ENCODE peak calls at places on chromosomes 11 and 22, in four cellular contexts. One of them, this sample, is unnamed.

GRCh38 chr11:7495997-7496545 is 10.8 kb downstream of the OLFML1 start:
- DNase-seq in omental fat pad: no peak
- DNase-seq in activated CD4-positive, alpha-beta T cell treated with anti-CD3 and anti-CD28 coated beads, Interleukin-2, amount 50 U/mL, for 24 hours: no peak
- DNase-seq in GM12892: no peak
- DNase-seq in this sample: no peak

GRCh38 chr11:123182101-123182500 is 12.9 kb downstream of the CLMP start:
- DNase-seq in GM12892: no peak
- DNase-seq in activated CD4-positive, alpha-beta T cell treated with anti-CD3 and anti-CD28 coated beads, Interleukin-2, amount 50 U/mL, for 24 hours: no peak
- DNase-seq in omental fat pad: no peak
- DNase-seq in this sample: no peak

GRCh38 chr11:61307354-61307753 is 12.2 kb upstream of the VWCE start:
- DNase-seq in omental fat pad: no peak
- DNase-seq in activated CD4-positive, alpha-beta T cell treated with anti-CD3 and anti-CD28 coated beads, Interleukin-2, amount 50 U/mL, for 24 hours: no peak
- DNase-seq in GM12892: no peak
- DNase-seq in this sample: no peak

GRCh38 chr22:50182176-50183081 is 3.3 kb upstream of the TRABD start:
- DNase-seq in GM12892: no peak
- DNase-seq in omental fat pad: no peak
- DNase-seq in activated CD4-positive, alpha-beta T cell treated with anti-CD3 and anti-CD28 coated beads, Interleukin-2, amount 50 U/mL, for 24 hours: no peak
- DNase-seq in this sample: no peak

GRCh38 chr11:29937526-29937925 is 79.3 kb downstream of the KCNA4 start:
- DNase-seq in GM12892: no peak
- DNase-seq in omental fat pad: no peak
- DNase-seq in activated CD4-positive, alpha-beta T cell treated with anti-CD3 and anti-CD28 coated beads, Interleukin-2, amount 50 U/mL, for 24 hours: no peak
- DNase-seq in this sample: no peak

GRCh38 chr11:118245946-118246562 is 6.1 kb downstream of the MPZL3 start:
- DNase-seq in activated CD4-positive, alpha-beta T cell treated with anti-CD3 and anti-CD28 coated beads, Interleukin-2, amount 50 U/mL, for 24 hours: no peak
- DNase-seq in GM12892: no peak
- DNase-seq in omental fat pad: no peak
- DNase-seq in this sample: no peak

GRCh38 chr11:129720156-129720555 is 95.5 kb upstream of the TMEM45B start:
- DNase-seq in omental fat pad: no peak
- DNase-seq in activated CD4-positive, alpha-beta T cell treated with anti-CD3 and anti-CD28 coated beads, Interleukin-2, amount 50 U/mL, for 24 hours: no peak
- DNase-seq in GM12892: no peak
- DNase-seq in this sample: no peak

GRCh38 chr11:133872160-133872559 is 26.8 kb upstream of the SPATA19 start:
- DNase-seq in GM12892: no peak
- DNase-seq in omental fat pad: no peak
- DNase-seq in activated CD4-positive, alpha-beta T cell treated with anti-CD3 and anti-CD28 coated beads, Interleukin-2, amount 50 U/mL, for 24 hours: no peak
- DNase-seq in this sample: no peak

GRCh38 chr22:27804683-27805297 is 3.2 kb upstream of the MN1 start:
- DNase-seq in GM12892: peak
- DNase-seq in omental fat pad: peak
- DNase-seq in activated CD4-positive, alpha-beta T cell treated with anti-CD3 and anti-CD28 coated beads, Interleukin-2, amount 50 U/mL, for 24 hours: no peak
- DNase-seq in this sample: peak

GRCh38 chr22:40547729-40548143 is 88.8 kb downstream of the MRTFA start:
- DNase-seq in omental fat pad: no peak
- DNase-seq in activated CD4-positive, alpha-beta T cell treated with anti-CD3 and anti-CD28 coated beads, Interleukin-2, amount 50 U/mL, for 24 hours: no peak
- DNase-seq in GM12892: no peak
- DNase-seq in this sample: no peak

GRCh38 chr11:316031-316701 is 2.3 kb downstream of the IFITM1 start:
- DNase-seq in omental fat pad: no peak
- DNase-seq in activated CD4-positive, alpha-beta T cell treated with anti-CD3 and anti-CD28 coated beads, Interleukin-2, amount 50 U/mL, for 24 hours: no peak
- DNase-seq in GM12892: no peak
- DNase-seq in this sample: peak

GRCh38 chr11:2259897-2260451 is 10.4 kb downstream of the ASCL2 start:
- DNase-seq in activated CD4-positive, alpha-beta T cell treated with anti-CD3 and anti-CD28 coated beads, Interleukin-2, amount 50 U/mL, for 24 hours: no peak
- DNase-seq in GM12892: no peak
- DNase-seq in omental fat pad: no peak
- DNase-seq in this sample: no peak

GRCh38 chr11:122910775-122911174 is 28.2 kb downstream of the JHY start:
- DNase-seq in GM12892: no peak
- DNase-seq in omental fat pad: no peak
- DNase-seq in activated CD4-positive, alpha-beta T cell treated with anti-CD3 and anti-CD28 coated beads, Interleukin-2, amount 50 U/mL, for 24 hours: no peak
- DNase-seq in this sample: no peak

GRCh38 chr11:45872513-45873356 is 12.7 kb upstream of the MAPK8IP1 start:
- DNase-seq in GM12892: no peak
- DNase-seq in activated CD4-positive, alpha-beta T cell treated with anti-CD3 and anti-CD28 coated beads, Interleukin-2, amount 50 U/mL, for 24 hours: no peak
- DNase-seq in omental fat pad: no peak
- DNase-seq in this sample: peak

This sample was measured in 8988T.